ENCODE peak calls at places on chromosomes 16 and 17, in ten cellular contexts. P is WTC11; Q is activated CD4-positive, CD25-positive, alpha-beta regulatory T cell treated with anti-CD3 and anti-CD28 coated beads, Interleukin-2, amount 50 U/mL, for 16 hours; M is A549; U is stimulated activated CD4-positive, alpha-beta T cell treated with anti-CD3 and anti-CD28 coated beads, TNF-alpha, amount 100 ng/mL, for 1 hour; L is activated T-cell treated with anti-CD3 and anti-CD28 coated beads for 24 hours; C is prostate gland; F is DMS 273 treated with DMSO at 0.1 percent for 48 hours; V is LoVo; R is NCI-H2029 treated with DMSO at 0.1 percent for 48 hours. W is an unnamed sample.

GRCh38 chr17:71099003-71099710 is 929.8 kb downstream of the KCNJ2 start:
- DNase-seq in L (no peak), R (no peak), V (no peak), F (no peak), P (no peak), C (peak; percentile 6), U (no peak), M (no peak), Q (no peak), W (no peak)

GRCh38 chr17:65553646-65554567 is 7.5 kb downstream of the AXIN2 start:
- DNase-seq in U (no peak), F (no peak), L (no peak), R (no peak), C (no peak), Q (no peak), P (no peak), V (no peak), M (no peak), W (no peak)

GRCh38 chr17:53092072-53092471 is 730.7 kb upstream of the KIF2B start:
- DNase-seq in V (no peak), F (no peak), Q (no peak), M (no peak), P (no peak), R (no peak), C (no peak), U (no peak), L (no peak), W (no peak)

GRCh38 chr16:82439678-82440293 is 187.0 kb upstream of the CDH13 start:
- DNase-seq in V (no peak), C (no peak), M (no peak), F (no peak), R (no peak), L (no peak), P (peak; percentile 43), U (no peak), Q (no peak), W (no peak)

GRCh38 chr16:11140466-11140865 is 115.5 kb downstream of the SOCS1 start:
- DNase-seq in M (no peak), C (no peak), L (no peak), R (no peak), Q (no peak), P (no peak), F (no peak), U (no peak), V (no peak), W (no peak)

GRCh38 chr17:7886227-7887037 is 2.2 kb upstream of the CHD3 start:
- DNase-seq in Q (peak; percentile 30), P (peak; percentile 46), C (peak; percentile 68), U (peak; percentile 30), V (no peak), F (peak; percentile 8), M (peak; percentile 51), L (peak; percentile 33), R (peak; percentile 16), W (peak; percentile 90)

GRCh38 chr17:47205419-47205963 is 3.7 kb upstream of the MYL4 start:
- DNase-seq in C (peak; percentile 57), R (peak; percentile 39), V (peak; percentile 87), Q (peak; percentile 34), L (peak; percentile 56), M (no peak), F (no peak), U (peak; percentile 27), P (peak; percentile 26), W (no peak)

GRCh38 chr17:65670667-65671371 is 109.4 kb upstream of the AXIN2 start:
- DNase-seq in R (no peak), P (no peak), Q (no peak), C (no peak), U (no peak), L (no peak), M (no peak), F (no peak), V (no peak), W (no peak)

GRCh38 chr16:65414284-65414984 is 292.6 kb upstream of the CDH11 start:
- DNase-seq in Q (no peak), F (no peak), R (no peak), C (no peak), P (no peak), V (peak; percentile 48), L (no peak), M (no peak), U (no peak), W (no peak)

GRCh38 chr17:66383353-66383752 is 80.9 kb downstream of the PRKCA start:
- DNase-seq in P (no peak), F (no peak), R (no peak), C (no peak), Q (no peak), L (no peak), M (no peak), V (no peak), U (no peak), W (no peak)

GRCh38 chr17:73720187-73720834 is 76.1 kb upstream of the SDK2 start:
- DNase-seq in U (peak; percentile 45), M (no peak), P (no peak), F (no peak), C (no peak), L (no peak), Q (no peak), R (no peak), V (no peak), W (no peak)

GRCh38 chr17:40516581-40517285 is 15.3 kb upstream of the TNS4 start:
- DNase-seq in F (no peak), P (no peak), R (no peak), Q (peak; percentile 54), M (peak; percentile 85), L (peak; percentile 45), C (no peak), U (peak; percentile 44), V (peak; percentile 81), W (no peak)

GRCh38 chr17:4583796-4584124 is 569 bp upstream of the SMTNL2 start:
- DNase-seq in F (no peak), Q (no peak), C (no peak), R (no peak), V (no peak), P (peak; percentile 60), L (no peak), U (no peak), M (peak; percentile 68), W (no peak)

GRCh38 chr17:81385320-81386111 is 9.7 kb upstream of the BAHCC1 start:
- DNase-seq in P (no peak), C (no peak), L (no peak), U (no peak), R (no peak), V (no peak), M (no peak), F (no peak), Q (no peak), W (no peak)

GRCh38 chr17:35082073-35082657 is 18.7 kb upstream of the RFFL start:
- DNase-seq in Q (no peak), L (no peak), V (peak; percentile 66), U (no peak), M (no peak), F (peak; percentile 77), R (peak; percentile 29), C (no peak), P (no peak), W (no peak)

GRCh38 chr16:86799367-86799766 is 221.0 kb downstream of the FOXL1 start:
- DNase-seq in F (no peak), C (no peak), R (no peak), P (no peak), U (no peak), Q (no peak), L (no peak), V (no peak), M (no peak), W (no peak)

GRCh38 chr16:22816475-22816874 is 2.5 kb downstream of the HS3ST2 start:
- DNase-seq in L (no peak), Q (no peak), R (no peak), M (peak; percentile 43), V (no peak), P (no peak), U (no peak), F (no peak), C (no peak), W (no peak)

GRCh38 chr17:7842950-7843535 is 9.0 kb downstream of the KDM6B start:
- DNase-seq in R (no peak), M (peak; percentile 81), U (no peak), P (peak; percentile 58), Q (no peak), F (peak; percentile 15), L (no peak), V (peak; percentile 72), C (peak; percentile 55), W (peak; percentile 95)

GRCh38 chr16:84087461-84088151 is 29.1 kb downstream of the MBTPS1 start:
- DNase-seq in M (no peak), C (no peak), U (no peak), P (no peak), Q (no peak), L (no peak), F (no peak), V (no peak), R (no peak), W (no peak)

GRCh38 chr17:17494499-17495447 is 1.4 kb downstream of the RASD1 start:
- DNase-seq in Q (no peak), R (no peak), U (no peak), F (peak; percentile 6), M (no peak), L (no peak), C (peak; percentile 62), V (no peak), P (peak; percentile 69), W (no peak)

GRCh38 chr16:75216127-75216526 is 2.7 kb upstream of the CTRB1 start:
- DNase-seq in F (no peak), M (no peak), V (no peak), C (no peak), L (no peak), P (no peak), R (no peak), Q (no peak), U (no peak), W (no peak)

GRCh38 chr17:39927928-39928867 is 666 bp downstream of the LRRC3C start:
- DNase-seq in M (peak; percentile 35), V (peak; percentile 24), R (no peak), P (peak; percentile 77), L (no peak), C (peak; percentile 34), Q (no peak), F (no peak), U (no peak), W (no peak)

GRCh38 chr17:80518392-80518791 is 26.2 kb upstream of the RPTOR start:
- DNase-seq in L (no peak), M (no peak), C (no peak), P (no peak), R (no peak), Q (no peak), V (no peak), U (no peak), F (no peak), W (no peak)

GRCh38 chr17:69809331-69809730 is 265.7 kb upstream of the KCNJ16 start:
- DNase-seq in L (no peak), U (no peak), V (no peak), R (no peak), M (no peak), P (no peak), C (no peak), F (no peak), Q (no peak), W (no peak)

GRCh38 chr16:84270071-84270470 is 24.6 kb upstream of the WFDC1 start:
- DNase-seq in V (no peak), Q (no peak), L (no peak), F (no peak), M (no peak), C (no peak), U (no peak), P (no peak), R (no peak), W (no peak)

GRCh38 chr16:31073823-31074072 is 292 bp downstream of the ZNF668 start:
- DNase-seq in L (no peak), V (no peak), Q (no peak), U (no peak), R (peak; percentile 23), M (no peak), C (no peak), F (no peak), P (no peak), W (no peak)

GRCh38 chr17:45310380-45311324 is 6.2 kb downstream of the MAP3K14 start:
- DNase-seq in P (no peak), U (no peak), Q (no peak), R (no peak), L (no peak), F (no peak), V (peak; percentile 58), M (no peak), C (no peak), W (no peak)

GRCh38 chr17:49821916-49822315 is 26.0 kb downstream of the TAC4 start:
- DNase-seq in U (no peak), V (no peak), L (no peak), F (no peak), P (no peak), Q (no peak), C (peak; percentile 78), M (no peak), R (no peak), W (no peak)

W was measured in vagina.